ENCODE peak calls at places on chromosome 15, in ten cellular contexts. E, O, N, S, L, J, W, T, H and D are unnamed samples.

GRCh38 chr15:66901336-66902100 is 163.9 kb upstream of the SMAD3 start:
- DNase-seq in E (peak; percentile 39), O (no peak), N (no peak), S (no peak), L (peak; percentile 58), J (no peak), W (no peak), T (peak; percentile 61), H (no peak), D (no peak)

GRCh38 chr15:56047354-56047753 is 53.9 kb upstream of the NEDD4 start:
- DNase-seq in E (no peak), O (no peak), N (no peak), S (no peak), L (peak; percentile 17), J (no peak), W (no peak), T (peak; percentile 31), H (no peak), D (no peak)

GRCh38 chr15:68413363-68414255 is 18.4 kb downstream of the ITGA11 start:
- DNase-seq in E (no peak), O (no peak), N (peak; percentile 10), S (peak; percentile 71), L (no peak), J (peak; percentile 80), W (peak; percentile 76), T (no peak), H (no peak), D (no peak)

GRCh38 chr15:94247789-94248638 is 16.7 kb downstream of the MCTP2 start:
- DNase-seq in E (no peak), O (peak; percentile 54), N (no peak), S (no peak), L (no peak), J (no peak), W (no peak), T (no peak), H (no peak), D (no peak)

GRCh38 chr15:37581866-37582532 is 352.4 kb upstream of the TMCO5A start:
- DNase-seq in E (no peak), O (no peak), N (no peak), S (no peak), L (no peak), J (no peak), W (no peak), T (no peak), H (no peak), D (no peak)

GRCh38 chr15:98649996-98650870 is 1.9 kb downstream of the IGF1R start:
- DNase-seq in E (no peak), O (peak; percentile 50), N (peak; percentile 53), S (peak; percentile 74), L (no peak), J (no peak), W (peak; percentile 71), T (peak; percentile 63), H (peak; percentile 36), D (peak; percentile 61)

GRCh38 chr15:77479015-77479414 is 58.3 kb downstream of the HMG20A start:
- DNase-seq in E (no peak), O (no peak), N (no peak), S (no peak), L (no peak), J (no peak), W (no peak), T (no peak), H (no peak), D (no peak)

GRCh38 chr15:75348563-75349350 is 1.9 kb downstream of the NEIL1 start:
- DNase-seq in E (no peak), O (peak; percentile 6), N (no peak), S (peak; percentile 58), L (no peak), J (no peak), W (peak; percentile 64), T (peak; percentile 41), H (no peak), D (no peak)

GRCh38 chr15:101657968-101658784 is 6.0 kb upstream of the TM2D3 start:
- DNase-seq in E (no peak), O (no peak), N (no peak), S (no peak), L (no peak), J (no peak), W (no peak), T (no peak), H (peak; percentile 71), D (no peak)

GRCh38 chr15:25250011-25250596 is 188.7 kb downstream of the UBE3A start:
- DNase-seq in E (peak; percentile 41), O (peak; percentile 1), N (peak; percentile 9), S (no peak), L (no peak), J (peak; percentile 59), W (peak; percentile 17), T (no peak), H (no peak), D (no peak)

DNA sequence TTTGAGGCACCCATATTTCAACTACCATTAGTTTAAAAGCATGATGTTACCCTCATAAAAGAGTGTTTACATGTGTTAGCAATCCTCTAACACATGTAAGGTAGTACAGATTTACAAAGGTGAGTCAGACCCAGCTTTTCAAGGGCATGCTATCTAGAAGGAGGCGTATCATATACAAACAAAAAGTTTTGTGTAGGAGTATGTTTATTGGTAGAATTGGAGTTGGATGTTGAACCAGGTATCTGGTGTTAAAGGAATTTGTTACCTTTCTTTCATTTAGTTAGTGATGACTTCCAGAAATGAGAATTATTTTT is 2.4 kb downstream of the HACD3 start:
- DNase-seq in E (no peak), O (peak; percentile 68), N (no peak), S (no peak), L (peak; percentile 35), J (no peak), W (no peak), T (peak; percentile 69), H (no peak), D (peak; percentile 61)
- H3K4me3 ChIP-seq in E (no peak overlapping the region), O (no peak overlapping the region), N (no peak overlapping the region), S (peak overlapping the region; percentile 81), L (no peak overlapping the region), J (no peak overlapping the region), W (no peak overlapping the region), T (no peak overlapping the region), H (no peak overlapping the region), D (no peak overlapping the region)

DNA sequence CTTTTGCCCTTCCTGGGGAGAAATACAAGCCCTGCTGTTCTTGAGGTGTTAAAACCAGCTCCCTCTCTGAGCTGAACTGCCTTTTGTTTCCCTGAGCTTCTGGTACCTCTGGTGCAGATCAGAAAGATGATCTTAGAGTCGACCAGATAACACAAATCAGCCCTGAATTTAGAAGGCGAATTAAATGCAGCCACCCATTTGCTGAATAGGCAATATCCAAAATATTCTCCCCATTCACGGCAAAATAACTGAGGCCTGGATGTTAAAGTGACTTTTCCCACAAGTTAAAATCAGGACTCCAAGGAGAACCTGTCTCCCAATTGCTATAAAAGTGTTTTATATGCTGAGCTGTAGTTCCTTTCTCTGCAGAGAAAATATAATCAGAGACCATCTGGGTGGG is 47.3 kb upstream of the POLG start:
- DNase-seq in E (no peak), O (no peak), N (no peak), S (no peak), L (no peak), J (no peak), W (no peak), T (no peak), H (no peak), D (no peak)
- H3K27me3 ChIP-seq in E (peaks cover 55% of the 10 kb centered on the region), O (peaks cover 63% of the 10 kb centered on the region), N (peaks cover 25% of the 10 kb centered on the region), S (peaks cover 26% of the 10 kb centered on the region), L (peaks cover 94% of the 10 kb centered on the region), J (peaks cover 67% of the 10 kb centered on the region), W (peaks cover 3% of the 10 kb centered on the region), T (peaks cover 66% of the 10 kb centered on the region), H (no peaks in the 10 kb centered on the region), D (no peaks in the 10 kb centered on the region)

GRCh38 chr15:96165775-96166174 is 164.7 kb upstream of the NR2F2 start:
- DNase-seq in E (no peak), O (no peak), N (no peak), S (no peak), L (no peak), J (no peak), W (no peak), T (no peak), H (no peak), D (no peak)

GRCh38 chr15:96171271-96171739 is 159.2 kb upstream of the NR2F2 start:
- DNase-seq in E (no peak), O (peak; percentile 42), N (no peak), S (no peak), L (no peak), J (no peak), W (no peak), T (no peak), H (no peak), D (peak; percentile 23)

GRCh38 chr15:96162322-96162721 is 168.2 kb upstream of the NR2F2 start:
- DNase-seq in E (no peak), O (peak; percentile 29), N (no peak), S (no peak), L (no peak), J (no peak), W (no peak), T (no peak), H (no peak), D (no peak)

GRCh38 chr15:96170616-96171270 is 159.8 kb upstream of the NR2F2 start:
- DNase-seq in E (no peak), O (peak; percentile 46), N (no peak), S (no peak), L (no peak), J (no peak), W (no peak), T (no peak), H (no peak), D (no peak)

DNA sequence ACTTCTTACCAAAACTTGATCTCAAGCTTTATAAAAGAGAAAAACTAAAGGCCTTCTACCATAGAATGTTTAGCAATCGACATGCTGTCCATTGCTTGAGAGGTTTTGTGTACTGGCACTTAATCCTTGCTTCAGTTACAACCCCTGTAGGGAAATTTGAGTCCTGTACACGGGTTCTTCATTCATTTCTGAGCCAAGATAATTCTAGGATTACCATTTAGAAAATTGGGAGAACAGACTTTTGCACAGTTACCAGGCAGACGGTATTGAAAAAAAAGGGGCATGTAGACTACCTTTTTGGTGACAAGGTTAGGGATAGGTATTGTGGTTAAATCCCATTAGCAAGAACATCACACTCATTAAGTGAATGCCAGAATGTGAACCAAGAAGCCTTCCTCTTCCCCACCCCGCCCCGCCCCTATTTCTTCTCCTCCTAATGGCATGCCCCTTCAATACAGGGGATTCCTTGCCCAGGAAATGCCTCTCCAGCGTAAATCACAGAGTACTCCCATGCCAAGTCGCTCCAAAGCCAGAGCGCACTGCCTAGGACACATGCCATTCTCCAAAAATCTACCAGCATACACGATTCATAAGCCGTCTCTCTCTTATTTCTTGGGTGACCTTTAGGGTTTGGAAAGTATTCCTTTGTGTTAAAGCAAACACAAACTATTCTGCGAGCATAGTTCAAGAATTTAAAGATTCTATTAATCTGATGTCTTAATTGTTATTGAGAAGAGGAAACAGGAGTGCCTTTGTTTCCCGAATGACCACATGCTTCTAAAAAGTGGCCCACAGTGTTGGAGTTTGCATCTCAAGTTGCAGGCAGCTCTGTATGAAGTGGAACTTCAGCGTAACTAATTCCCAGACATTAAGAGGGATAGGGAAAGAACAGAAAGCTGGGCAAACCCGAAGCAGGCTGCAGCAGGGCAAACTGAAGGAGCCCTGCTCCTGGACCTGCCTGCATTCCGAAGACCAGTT is 164.0 kb upstream of the NR2F2 start:
- DNase-seq in E (no peak), O (no peak), N (no peak), S (no peak), L (no peak), J (no peak), W (no peak), T (no peak), H (no peak), D (peak; percentile 35)
- H3K4me3 ChIP-seq in E (no peak overlapping the region), O (no peak overlapping the region), N (no peak overlapping the region), S (no peak overlapping the region), L (no peak overlapping the region), J (no peak overlapping the region), W (no peak overlapping the region), T (no peak overlapping the region), H (no peak overlapping the region), D (no peak overlapping the region)

GRCh38 chr15:57379487-57379886 is 3.2 kb downstream of the CGNL1 start:
- DNase-seq in E (no peak), O (no peak), N (no peak), S (no peak), L (no peak), J (no peak), W (no peak), T (no peak), H (no peak), D (no peak)
- H3K27me3 ChIP-seq in E (peaks cover 57% of the 10 kb centered on the region), O (no peaks in the 10 kb centered on the region), N (no peaks in the 10 kb centered on the region), S (peaks cover 18% of the 10 kb centered on the region), L (no peaks in the 10 kb centered on the region), J (peaks cover 10% of the 10 kb centered on the region), W (no peaks in the 10 kb centered on the region), T (peaks cover 41% of the 10 kb centered on the region), H (no peaks in the 10 kb centered on the region), D (no peaks in the 10 kb centered on the region)